ENCODE peak calls at places on chromosomes 7 and 10, in nine cellular contexts. C, K, J, G, A, D, N, Q and T are unnamed samples.

GRCh38 chr7:16841681-16842080 is 36.9 kb upstream of the AGR2 start:
- DNase-seq in J (no peak), Q (no peak), C (no peak), A (no peak), G (no peak), N (no peak), D (no peak), K (no peak), T (no peak)

GRCh38 chr10:102763037-102763607 is 19.4 kb downstream of the WBP1L start:
- DNase-seq in C (no peak), D (no peak), N (no peak), A (no peak), Q (no peak), G (no peak), K (no peak), J (no peak), T (no peak)

GRCh38 chr7:52311886-52312285 is 723.5 kb upstream of the POM121L12 start:
- DNase-seq in J (no peak), Q (no peak), A (no peak), K (no peak), N (no peak), G (no peak), C (no peak), D (no peak), T (no peak)

GRCh38 chr7:105590793-105591192 is 9.5 kb upstream of the EFCAB10 start:
- DNase-seq in K (no peak), J (no peak), N (no peak), D (no peak), C (no peak), Q (no peak), G (no peak), A (no peak), T (no peak)

GRCh38 chr10:22334414-22335203 is 10.7 kb upstream of the SPAG6 start:
- DNase-seq in N (no peak), Q (peak; percentile 77), D (no peak), K (no peak), G (no peak), A (no peak), J (no peak), C (no peak), T (no peak)

GRCh38 chr7:145036592-145037386 is 200.9 kb upstream of the TPK1 start:
- DNase-seq in G (peak; percentile 44), N (no peak), D (peak; percentile 22), Q (peak; percentile 34), K (peak; percentile 61), C (no peak), A (peak; percentile 19), J (peak; percentile 25), T (no peak)

GRCh38 chr10:2990764-2991163 is 76.6 kb upstream of the PFKP start:
- DNase-seq in C (no peak), G (no peak), A (no peak), K (no peak), J (no peak), N (no peak), D (no peak), Q (no peak), T (no peak)

GRCh38 chr10:50635286-50635685 is 11.5 kb upstream of the SGMS1 start:
- DNase-seq in C (no peak), A (no peak), G (no peak), N (no peak), Q (no peak), D (no peak), K (peak; percentile 78), J (peak; percentile 83), T (no peak)

GRCh38 chr7:82816272-82816671 is 346.4 kb downstream of the PCLO start:
- DNase-seq in N (no peak), A (no peak), K (no peak), Q (peak; percentile 38), J (no peak), C (no peak), D (no peak), G (no peak), T (no peak)

GRCh38 chr10:67156239-67156638 is 230.4 kb downstream of the LRRTM3 start:
- DNase-seq in N (no peak), C (no peak), K (no peak), Q (no peak), G (no peak), D (no peak), A (no peak), J (no peak), T (no peak)

GRCh38 chr10:82377608-82378007 is 502.6 kb downstream of the NRG3 start:
- DNase-seq in G (no peak), D (no peak), K (peak; percentile 26), J (peak; percentile 26), A (no peak), N (no peak), C (no peak), Q (peak; percentile 33), T (no peak)